ENCODE peak calls at places on chromosomes 6 and 20, in seven cellular contexts. One of them, this sample, is unnamed.

GRCh38 chr20:38764563-38765355 is 16.5 kb downstream of the ACTR5 start:
- DNase-seq in H1: no peak
- DNase-seq in HepG2: peak
- DNase-seq in GM12892: no peak
- DNase-seq in GM12878: no peak
- DNase-seq in SK-N-SH: no peak
- DNase-seq in K562: no peak
- DNase-seq in this sample: no peak

GRCh38 chr6:148307400-148307799 is 35.2 kb upstream of the SASH1 start:
- DNase-seq in H1: no peak
- DNase-seq in HepG2: no peak
- DNase-seq in GM12892: no peak
- DNase-seq in GM12878: no peak
- DNase-seq in SK-N-SH: no peak
- DNase-seq in K562: no peak
- DNase-seq in this sample: no peak

GRCh38 chr6:70310063-70310694 is 7.3 kb upstream of the COL9A1 start:
- DNase-seq in H1: no peak
- DNase-seq in HepG2: peak
- DNase-seq in GM12892: no peak
- DNase-seq in GM12878: no peak
- DNase-seq in SK-N-SH: peak
- DNase-seq in K562: peak
- DNase-seq in this sample: no peak

GRCh38 chr6:39666706-39667489 is 58.3 kb downstream of the KIF6 start:
- DNase-seq in H1: no peak
- DNase-seq in HepG2: no peak
- DNase-seq in GM12892: no peak
- DNase-seq in GM12878: no peak
- DNase-seq in SK-N-SH: no peak
- DNase-seq in K562: no peak
- DNase-seq in this sample: no peak

GRCh38 chr20:24894967-24895366 is 54.1 kb upstream of the CST7 start:
- DNase-seq in H1: no peak
- DNase-seq in HepG2: no peak
- DNase-seq in GM12892: no peak
- DNase-seq in GM12878: no peak
- DNase-seq in SK-N-SH: no peak
- DNase-seq in K562: no peak
- DNase-seq in this sample: no peak

GRCh38 chr20:53004267-53004813 is 32.2 kb downstream of the TSHZ2 start:
- DNase-seq in H1: no peak
- DNase-seq in HepG2: no peak
- DNase-seq in GM12892: no peak
- DNase-seq in GM12878: no peak
- DNase-seq in SK-N-SH: no peak
- DNase-seq in K562: no peak
- DNase-seq in this sample: no peak

GRCh38 chr6:159461266-159461665 is 231.8 kb downstream of the SOD2 start:
- DNase-seq in H1: no peak
- DNase-seq in HepG2: no peak
- DNase-seq in GM12892: no peak
- DNase-seq in GM12878: no peak
- DNase-seq in SK-N-SH: no peak
- DNase-seq in K562: no peak
- DNase-seq in this sample: no peak

GRCh38 chr6:146123611-146124010 is 94.7 kb downstream of the GRM1 start:
- DNase-seq in H1: no peak
- DNase-seq in HepG2: no peak
- DNase-seq in GM12892: no peak
- DNase-seq in GM12878: no peak
- DNase-seq in SK-N-SH: no peak
- DNase-seq in K562: no peak
- DNase-seq in this sample: no peak

GRCh38 chr20:57259179-57260021 is 7.0 kb downstream of the BMP7 start:
- DNase-seq in H1: no peak
- DNase-seq in HepG2: no peak
- DNase-seq in GM12892: no peak
- DNase-seq in GM12878: no peak
- DNase-seq in SK-N-SH: no peak
- DNase-seq in K562: no peak
- DNase-seq in this sample: no peak

GRCh38 chr20:31684153-31685003 is 38.3 kb downstream of the BCL2L1 start:
- DNase-seq in H1: no peak
- DNase-seq in HepG2: no peak
- DNase-seq in GM12892: no peak
- DNase-seq in GM12878: no peak
- DNase-seq in SK-N-SH: no peak
- DNase-seq in K562: no peak
- DNase-seq in this sample: no peak

GRCh38 chr20:32589256-32589655 is 4.1 kb upstream of the NOL4L start:
- DNase-seq in H1: no peak
- DNase-seq in HepG2: no peak
- DNase-seq in GM12892: no peak
- DNase-seq in GM12878: no peak
- DNase-seq in SK-N-SH: no peak
- DNase-seq in K562: no peak
- DNase-seq in this sample: no peak

GRCh38 chr6:165484178-165484889 is 174.9 kb upstream of the C6orf118 start:
- DNase-seq in H1: no peak
- DNase-seq in HepG2: no peak
- DNase-seq in GM12892: no peak
- DNase-seq in GM12878: peak
- DNase-seq in SK-N-SH: no peak
- DNase-seq in K562: no peak
- DNase-seq in this sample: no peak

GRCh38 chr6:108702106-108702851 is 141.6 kb downstream of the FOXO3 start:
- DNase-seq in H1: no peak
- DNase-seq in HepG2: no peak
- DNase-seq in GM12892: no peak
- DNase-seq in GM12878: no peak
- DNase-seq in SK-N-SH: no peak
- DNase-seq in K562: no peak
- DNase-seq in this sample: no peak

GRCh38 chr20:36543187-36544133 is 2.1 kb downstream of the MYL9 start:
- DNase-seq in H1: no peak
- DNase-seq in HepG2: no peak
- DNase-seq in GM12892: no peak
- DNase-seq in GM12878: no peak
- DNase-seq in SK-N-SH: no peak
- DNase-seq in K562: no peak
- DNase-seq in this sample: no peak
- TF ChIP-seq POLR2AphosphoS5 in H1: no peak
- TF ChIP-seq POLR2AphosphoS5 in HepG2: no peak
- TF ChIP-seq POLR2AphosphoS5 in GM12892: no peak
- TF ChIP-seq POLR2AphosphoS5 in GM12878: no peak
- TF ChIP-seq POLR2AphosphoS5 in SK-N-SH: no peak
- TF ChIP-seq POLR2AphosphoS5 in K562: no peak
- TF ChIP-seq POLR2AphosphoS5 in this sample: no peak

DNA sequence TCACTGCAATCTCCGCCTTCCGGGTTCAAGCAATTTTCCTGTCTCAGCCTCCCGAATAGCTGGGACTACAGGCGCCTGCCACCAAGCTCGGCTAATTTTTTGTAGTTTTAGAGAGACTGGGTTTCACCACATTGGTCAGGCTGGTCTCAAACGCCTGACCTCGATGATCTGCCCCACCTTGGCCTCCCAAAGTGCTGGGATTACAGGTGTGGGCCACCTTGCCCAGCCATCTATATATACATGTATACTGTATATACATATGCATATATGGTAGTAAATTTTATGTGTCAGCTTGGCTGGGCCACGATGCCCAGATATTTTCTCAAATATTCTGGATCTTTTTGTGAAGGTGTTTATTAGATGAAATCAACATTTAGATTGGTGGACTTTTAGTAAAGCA is 18.8 kb downstream of the RBL1 start:
- DNase-seq in H1: no peak
- DNase-seq in HepG2: no peak
- DNase-seq in GM12892: no peak
- DNase-seq in GM12878: no peak
- DNase-seq in SK-N-SH: no peak
- DNase-seq in K562: no peak
- DNase-seq in this sample: no peak
- TF ChIP-seq TAF1 in H1: no peak
- TF ChIP-seq TAF1 in HepG2: no peak
- TF ChIP-seq TAF1 in GM12892: no peak
- TF ChIP-seq TAF1 in GM12878: no peak
- TF ChIP-seq TAF1 in SK-N-SH: no peak
- TF ChIP-seq TAF1 in K562: no peak
- TF ChIP-seq TAF1 in this sample: no peak

GRCh38 chr20:50317116-50317515 is 126.5 kb downstream of the CEBPB start:
- DNase-seq in H1: no peak
- DNase-seq in HepG2: no peak
- DNase-seq in GM12892: no peak
- DNase-seq in GM12878: no peak
- DNase-seq in SK-N-SH: no peak
- DNase-seq in K562: no peak
- DNase-seq in this sample: no peak
- TF ChIP-seq POLR2AphosphoS5 in H1: no peak
- TF ChIP-seq POLR2AphosphoS5 in HepG2: no peak
- TF ChIP-seq POLR2AphosphoS5 in GM12892: no peak
- TF ChIP-seq POLR2AphosphoS5 in GM12878: no peak
- TF ChIP-seq POLR2AphosphoS5 in SK-N-SH: no peak
- TF ChIP-seq POLR2AphosphoS5 in K562: no peak
- TF ChIP-seq POLR2AphosphoS5 in this sample: no peak

GRCh38 chr6:69026243-69026642 is 391.2 kb downstream of the ADGRB3 start:
- DNase-seq in H1: no peak
- DNase-seq in HepG2: no peak
- DNase-seq in GM12892: no peak
- DNase-seq in GM12878: no peak
- DNase-seq in SK-N-SH: no peak
- DNase-seq in K562: no peak
- DNase-seq in this sample: no peak
- TF ChIP-seq TAF1 in H1: no peak
- TF ChIP-seq TAF1 in HepG2: no peak
- TF ChIP-seq TAF1 in GM12892: no peak
- TF ChIP-seq TAF1 in GM12878: no peak
- TF ChIP-seq TAF1 in SK-N-SH: no peak
- TF ChIP-seq TAF1 in K562: no peak
- TF ChIP-seq TAF1 in this sample: no peak

GRCh38 chr6:37088897-37089296 is 81.1 kb upstream of the PIM1 start:
- DNase-seq in H1: no peak
- DNase-seq in HepG2: no peak
- DNase-seq in GM12892: no peak
- DNase-seq in GM12878: no peak
- DNase-seq in SK-N-SH: no peak
- DNase-seq in K562: no peak
- DNase-seq in this sample: no peak

GRCh38 chr6:37082390-37082789 is 76.9 kb downstream of the FGD2 start:
- DNase-seq in H1: no peak
- DNase-seq in HepG2: no peak
- DNase-seq in GM12892: no peak
- DNase-seq in GM12878: no peak
- DNase-seq in SK-N-SH: no peak
- DNase-seq in K562: no peak
- DNase-seq in this sample: no peak

GRCh38 chr6:37078814-37079213 is 73.4 kb downstream of the FGD2 start:
- DNase-seq in H1: no peak
- DNase-seq in HepG2: no peak
- DNase-seq in GM12892: no peak
- DNase-seq in GM12878: no peak
- DNase-seq in SK-N-SH: no peak
- DNase-seq in K562: no peak
- DNase-seq in this sample: no peak

GRCh38 chr6:37081042-37081607 is 75.7 kb downstream of the FGD2 start:
- DNase-seq in H1: no peak
- DNase-seq in HepG2: no peak
- DNase-seq in GM12892: no peak
- DNase-seq in GM12878: no peak
- DNase-seq in SK-N-SH: no peak
- DNase-seq in K562: no peak
- DNase-seq in this sample: no peak

GRCh38 chr6:37083243-37084138 is 78.0 kb downstream of the FGD2 start:
- DNase-seq in H1: no peak
- DNase-seq in HepG2: peak
- DNase-seq in GM12892: no peak
- DNase-seq in GM12878: no peak
- DNase-seq in SK-N-SH: peak
- DNase-seq in K562: peak
- DNase-seq in this sample: no peak
- TF ChIP-seq POLR2AphosphoS5 in H1: no peak
- TF ChIP-seq POLR2AphosphoS5 in HepG2: peak
- TF ChIP-seq POLR2AphosphoS5 in GM12892: no peak
- TF ChIP-seq POLR2AphosphoS5 in GM12878: no peak
- TF ChIP-seq POLR2AphosphoS5 in SK-N-SH: no peak
- TF ChIP-seq POLR2AphosphoS5 in K562: peak
- TF ChIP-seq POLR2AphosphoS5 in this sample: no peak

DNA sequence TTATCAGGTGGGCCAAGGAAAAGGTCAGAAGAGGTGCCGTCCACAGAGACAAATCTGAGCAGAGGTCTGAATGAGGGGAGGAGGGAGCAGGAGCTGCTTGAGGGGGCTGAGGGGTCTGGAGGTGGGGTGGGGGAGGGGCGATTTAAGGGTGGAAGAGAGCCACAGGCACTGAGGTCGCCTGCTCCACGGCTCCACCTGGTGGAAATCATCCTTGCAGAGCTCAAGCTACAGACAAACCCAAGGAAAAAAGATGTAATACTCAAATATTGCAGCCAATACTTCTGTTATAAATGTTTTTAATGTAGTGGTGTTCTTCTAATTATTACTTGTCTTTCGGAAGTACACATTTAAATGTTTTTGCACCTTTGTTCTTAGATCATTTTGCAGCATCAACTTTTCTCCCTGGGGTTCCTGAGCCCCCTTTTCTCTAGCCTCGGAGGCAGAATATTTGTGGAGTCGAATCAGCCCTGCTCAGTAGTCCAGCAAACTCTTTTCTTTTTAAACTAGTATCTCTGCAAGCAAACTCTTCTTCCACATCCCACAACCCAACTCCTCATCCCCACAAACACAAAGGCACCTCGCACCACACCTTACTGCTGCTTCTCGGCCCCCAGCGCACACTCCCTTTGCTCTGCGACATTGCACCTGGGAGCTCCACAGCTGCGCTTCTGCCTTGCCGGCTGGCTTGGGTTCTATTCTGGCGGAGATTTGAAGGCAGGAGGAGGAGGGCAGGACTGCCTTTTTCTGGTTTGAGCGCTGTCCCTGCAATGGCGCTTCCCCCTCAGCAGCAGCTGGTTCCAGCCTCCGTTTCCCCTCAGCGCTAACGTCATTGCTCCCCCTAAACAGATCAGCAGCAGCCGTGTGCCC is 51.0 kb upstream of the TFAP2A start:
- DNase-seq in H1: no peak
- DNase-seq in HepG2: peak
- DNase-seq in GM12892: no peak
- DNase-seq in GM12878: no peak
- DNase-seq in SK-N-SH: peak
- DNase-seq in K562: peak
- DNase-seq in this sample: no peak
- TF ChIP-seq TAF1 in H1: no peak
- TF ChIP-seq TAF1 in HepG2: no peak
- TF ChIP-seq TAF1 in GM12892: no peak
- TF ChIP-seq TAF1 in GM12878: no peak
- TF ChIP-seq TAF1 in SK-N-SH: no peak
- TF ChIP-seq TAF1 in K562: no peak
- TF ChIP-seq TAF1 in this sample: no peak

DNA sequence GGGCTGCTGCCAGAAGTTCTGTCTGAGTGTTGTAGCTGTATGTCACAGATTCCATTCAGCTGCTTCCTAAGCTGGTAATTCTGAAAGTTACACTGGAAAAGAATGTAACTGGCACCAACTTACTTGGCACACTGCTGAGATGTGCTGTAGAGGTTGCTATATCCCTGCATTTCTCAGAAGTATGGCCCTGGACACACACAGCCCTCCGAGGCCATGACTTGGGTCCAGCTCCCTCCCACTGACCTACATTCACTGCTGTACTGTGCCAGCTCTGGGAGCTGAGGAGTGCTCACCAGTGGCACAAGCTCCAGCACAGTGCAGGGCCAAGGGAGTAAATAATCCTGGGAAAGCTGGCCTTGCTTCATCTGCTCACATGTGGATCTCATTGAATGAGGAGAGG is 25.8 kb upstream of the TMEM217 start:
- DNase-seq in H1: no peak
- DNase-seq in HepG2: no peak
- DNase-seq in GM12892: no peak
- DNase-seq in GM12878: no peak
- DNase-seq in SK-N-SH: no peak
- DNase-seq in K562: no peak
- DNase-seq in this sample: no peak
- TF ChIP-seq POLR2AphosphoS5 in H1: no peak
- TF ChIP-seq POLR2AphosphoS5 in HepG2: no peak
- TF ChIP-seq POLR2AphosphoS5 in GM12892: no peak
- TF ChIP-seq POLR2AphosphoS5 in GM12878: no peak
- TF ChIP-seq POLR2AphosphoS5 in SK-N-SH: no peak
- TF ChIP-seq POLR2AphosphoS5 in K562: no peak
- TF ChIP-seq POLR2AphosphoS5 in this sample: no peak

This sample was measured in GM12891.